ENCODE peak calls at places on chromosome 5, in four cellular contexts. K is uterus, S is coronary artery, Y is breast epithelium. Q is an unnamed sample.

GRCh38 chr5:83376461-83376860 is 95.1 kb upstream of the VCAN start:
- DNase-seq in K (no peak), S (no peak), Y (no peak), Q (no peak)

GRCh38 chr5:172798422-172799215 is 27.6 kb upstream of the DUSP1 start:
- DNase-seq in K (peak; percentile 72), S (no peak), Y (no peak), Q (peak; percentile 92)

GRCh38 chr5:149426931-149427330 is 47.8 kb upstream of the IL17B start:
- DNase-seq in K (no peak), S (no peak), Y (no peak), Q (no peak)

GRCh38 chr5:139658928-139659667 is 10.9 kb downstream of the CXXC5 start:
- DNase-seq in K (no peak), S (peak; percentile 87), Y (no peak), Q (peak; percentile 82)

GRCh38 chr5:66517361-66517760 is 78.8 kb upstream of the MAST4 start:
- DNase-seq in K (no peak), S (no peak), Y (no peak), Q (no peak)

GRCh38 chr5:113232667-113233066 is 202.1 kb downstream of the TSSK1B start:
- DNase-seq in K (peak; percentile 28), S (no peak), Y (no peak), Q (peak; percentile 56)

GRCh38 chr5:84113246-84114118 is 271.2 kb downstream of the EDIL3 start:
- DNase-seq in K (no peak), S (no peak), Y (no peak), Q (peak; percentile 76)

GRCh38 chr5:151420127-151420526 is 27.3 kb upstream of the SLC36A1 start:
- DNase-seq in K (no peak), S (no peak), Y (no peak), Q (no peak)

GRCh38 chr5:149420509-149421371 is 41.6 kb upstream of the IL17B start:
- DNase-seq in K (peak; percentile 77), S (peak; percentile 86), Y (no peak), Q (no peak)

GRCh38 chr5:170559296-170559695 is 55.5 kb downstream of the KCNIP1 start:
- DNase-seq in K (no peak), S (no peak), Y (no peak), Q (no peak)

GRCh38 chr5:179250561-179251225 is 94.6 kb downstream of the ADAMTS2 start:
- DNase-seq in K (peak; percentile 5), S (peak; percentile 62), Y (peak; percentile 43), Q (no peak)

GRCh38 chr5:128498844-128499455 is 39.1 kb downstream of the FBN2 start:
- DNase-seq in K (no peak), S (no peak), Y (no peak), Q (peak; percentile 84)

DNA sequence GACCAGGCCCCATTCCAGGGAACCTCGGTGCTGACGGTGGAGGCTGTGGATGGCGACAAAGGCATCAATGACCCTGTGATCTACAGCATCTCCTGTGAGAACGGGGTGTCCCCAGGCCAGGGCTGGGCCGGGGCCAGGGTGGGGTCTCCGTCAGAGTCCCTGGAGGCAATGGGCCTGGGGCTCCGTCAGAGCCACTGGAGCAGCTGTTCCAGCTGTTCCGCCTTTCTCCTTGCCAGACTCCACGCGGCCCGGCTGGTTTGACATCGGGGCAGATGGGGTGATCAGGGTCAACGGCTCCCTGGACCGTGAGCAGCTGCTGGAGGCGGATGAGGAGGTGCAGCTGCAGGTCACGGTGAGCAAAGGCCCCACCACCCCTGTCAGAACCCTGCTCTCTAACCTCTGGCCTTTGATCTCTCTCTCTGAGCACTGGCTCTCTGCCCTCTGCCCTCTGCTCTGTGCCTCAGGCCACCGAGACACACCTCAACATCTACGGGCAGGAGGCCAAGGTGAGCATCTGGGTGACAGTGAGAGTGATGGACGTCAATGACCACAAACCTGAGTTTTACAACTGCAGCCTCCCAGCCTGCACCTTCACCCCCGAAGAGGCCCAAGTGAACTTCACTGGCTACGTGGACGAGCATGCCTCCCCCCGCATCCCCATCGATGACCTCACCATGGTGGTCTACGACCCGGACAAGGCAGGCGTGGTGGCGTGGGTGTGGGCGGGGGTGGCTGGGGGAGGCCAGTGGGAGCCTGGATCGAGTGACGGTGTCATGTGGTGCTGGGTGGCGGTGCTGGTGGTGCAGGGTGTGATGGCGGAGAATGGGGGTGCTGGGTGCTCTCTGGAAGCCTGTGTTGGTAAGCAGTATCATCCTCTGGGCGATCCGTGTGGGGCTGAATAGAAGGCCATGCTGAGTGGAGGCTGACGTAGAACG is 26.6 kb downstream of the CDHR2 start:
- DNase-seq in K (no peak), S (no peak), Y (no peak), Q (no peak)
- TF ChIP-seq CTCF in K (no peak), S (no peak), Y (no peak), Q (no peak)

GRCh38 chr5:10724799-10725507 is 36.1 kb downstream of the DAP start:
- DNase-seq in K (peak; percentile 31), S (peak; percentile 83), Y (no peak), Q (peak; percentile 94)
- TF ChIP-seq CTCF in K (peak; percentile 48), S (no peak), Y (no peak), Q (peak; percentile 61)

DNA sequence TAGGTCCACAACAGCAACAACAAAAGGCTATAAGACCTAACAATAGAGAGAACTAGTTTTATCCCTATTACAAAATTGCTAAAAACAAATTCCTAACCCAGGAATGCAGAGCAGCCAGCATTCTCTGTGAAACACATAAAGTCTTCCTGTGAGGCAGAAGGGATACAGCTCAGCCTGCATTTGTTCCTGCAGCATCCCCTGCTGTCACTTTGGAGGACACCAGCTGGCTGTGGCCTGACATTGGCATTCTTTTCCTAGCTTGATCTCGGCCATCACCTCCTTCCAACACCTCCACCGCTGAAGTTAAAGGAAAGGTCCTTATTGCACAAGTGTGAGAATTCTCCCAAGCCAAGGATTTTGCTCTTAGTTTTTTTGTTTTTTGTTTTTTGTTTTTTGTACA is 186.1 kb downstream of the SNCAIP start:
- DNase-seq in K (no peak), S (no peak), Y (no peak), Q (no peak)
- TF ChIP-seq CTCF in K (no peak), S (peak; percentile 25), Y (no peak), Q (peak; percentile 43)

DNA sequence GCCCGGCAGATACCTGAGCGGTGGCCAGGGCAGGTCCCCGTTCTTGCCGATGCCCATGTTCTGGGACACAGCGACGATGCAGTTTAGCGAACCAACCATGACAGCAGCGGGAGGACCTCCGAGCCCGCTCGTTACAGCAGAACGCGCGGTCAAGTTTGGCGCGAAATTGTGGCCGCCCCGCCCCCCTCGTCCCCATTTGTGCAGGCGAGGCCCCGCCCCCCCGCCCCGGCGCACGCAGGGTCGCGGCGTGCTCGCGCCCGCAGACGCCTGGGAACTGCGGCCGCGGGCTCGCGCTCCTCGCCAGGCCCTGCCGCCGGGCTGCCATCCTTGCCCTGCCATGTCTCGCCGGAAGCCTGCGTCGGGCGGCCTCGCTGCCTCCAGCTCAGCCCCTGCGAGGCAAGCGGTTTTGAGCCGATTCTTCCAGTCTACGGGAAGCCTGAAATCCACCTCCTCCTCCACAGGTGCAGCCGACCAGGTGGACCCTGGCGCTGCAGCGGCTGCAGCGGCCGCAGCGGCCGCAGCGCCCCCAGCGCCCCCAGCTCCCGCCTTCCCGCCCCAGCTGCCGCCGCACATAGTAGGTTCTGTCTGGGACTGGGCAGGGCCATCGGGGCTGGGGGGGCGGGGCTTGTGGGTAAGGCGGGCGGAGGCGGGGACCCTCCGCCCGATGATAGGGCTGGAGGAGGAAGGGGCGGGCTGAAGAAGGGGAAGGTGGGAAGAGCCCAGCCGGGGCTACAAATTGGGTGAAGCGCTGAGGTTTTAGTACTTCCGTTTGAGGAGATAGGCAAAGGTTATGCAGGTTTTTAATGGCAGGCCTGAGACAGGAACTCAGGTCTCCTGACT is at the start of the genes DHFR and MSH3:
- DNase-seq in K (peak; percentile 85), S (peak; percentile 88), Y (peak; percentile 86), Q (peak; percentile 90)
- TF ChIP-seq CTCF in K (peak; percentile 8), S (no peak), Y (no peak), Q (no peak)

DNA sequence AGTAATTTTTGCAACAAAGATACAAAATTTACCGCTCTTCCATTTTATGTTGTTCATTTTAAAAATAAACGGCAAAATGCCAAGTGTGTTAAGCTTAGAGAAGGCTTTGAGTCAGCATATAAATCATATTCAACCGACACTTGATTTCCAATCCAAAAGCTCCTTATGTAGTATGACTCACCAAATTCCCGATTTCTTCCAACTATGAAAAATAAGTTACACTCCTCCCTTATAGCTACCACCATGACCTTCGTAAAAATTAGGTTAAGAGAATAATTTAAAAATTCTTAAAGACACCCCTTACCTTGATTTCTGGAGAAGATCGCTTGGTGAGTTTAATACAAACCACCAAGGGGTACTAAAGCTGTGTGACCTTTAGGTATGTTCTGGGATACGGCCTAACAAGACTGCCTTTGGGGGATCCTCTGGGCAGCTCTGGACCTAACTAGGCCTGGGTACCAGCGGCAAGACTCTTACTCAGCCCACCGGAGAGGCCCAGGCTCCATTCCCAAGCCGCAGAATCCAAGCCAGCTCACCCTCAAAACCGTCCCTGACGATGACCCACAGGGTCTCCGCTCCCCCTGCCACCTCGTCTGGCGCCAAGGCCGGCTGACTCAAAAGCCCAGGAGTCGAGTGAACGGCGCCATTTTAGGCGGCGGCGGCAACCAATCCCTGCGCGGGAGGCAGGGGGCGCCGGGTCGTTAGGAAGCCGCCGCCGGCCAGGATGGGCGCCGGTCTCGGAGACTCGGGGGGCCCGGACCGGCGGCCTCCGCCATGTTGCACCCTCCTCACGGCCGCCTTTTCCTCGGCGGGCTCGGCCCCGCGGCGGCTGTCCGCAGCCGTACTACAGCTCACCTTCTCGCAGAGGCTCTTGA is 731 bp downstream of the PPP2CA start:
- DNase-seq in K (peak; percentile 64), S (peak; percentile 77), Y (peak; percentile 61), Q (peak; percentile 65)
- TF ChIP-seq CTCF in K (peak; percentile 32), S (peak; percentile 7), Y (no peak), Q (peak; percentile 15)

DNA sequence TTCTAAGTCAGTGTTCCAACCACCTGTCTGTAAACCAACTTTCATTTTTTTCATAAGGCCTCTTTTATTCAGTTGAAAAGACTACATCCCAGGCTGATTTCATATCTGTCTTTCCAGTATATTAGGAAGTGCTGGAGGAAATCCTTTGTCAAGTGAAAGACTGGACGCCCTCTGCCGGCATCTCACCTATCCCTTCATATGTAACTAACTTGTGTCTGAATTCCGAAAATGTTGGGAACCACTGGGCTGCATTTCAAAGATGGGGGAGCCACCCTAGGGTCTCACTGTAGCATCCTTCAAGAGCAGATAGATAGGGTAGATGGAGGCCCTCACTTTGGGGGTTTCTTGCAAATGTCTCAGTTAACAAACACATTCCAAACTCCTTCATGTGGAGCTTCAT is 569.8 kb downstream of the CTNND2 start:
- DNase-seq in K (no peak), S (no peak), Y (no peak), Q (no peak)
- TF ChIP-seq CTCF in K (no peak), S (no peak), Y (no peak), Q (no peak)

GRCh38 chr5:82259172-82259800 is 18.9 kb downstream of the RPS23 start:
- DNase-seq in K (no peak), S (no peak), Y (no peak), Q (peak; percentile 54)
- TF ChIP-seq CTCF in K (peak; percentile 23), S (no peak), Y (no peak), Q (peak; percentile 53)

DNA sequence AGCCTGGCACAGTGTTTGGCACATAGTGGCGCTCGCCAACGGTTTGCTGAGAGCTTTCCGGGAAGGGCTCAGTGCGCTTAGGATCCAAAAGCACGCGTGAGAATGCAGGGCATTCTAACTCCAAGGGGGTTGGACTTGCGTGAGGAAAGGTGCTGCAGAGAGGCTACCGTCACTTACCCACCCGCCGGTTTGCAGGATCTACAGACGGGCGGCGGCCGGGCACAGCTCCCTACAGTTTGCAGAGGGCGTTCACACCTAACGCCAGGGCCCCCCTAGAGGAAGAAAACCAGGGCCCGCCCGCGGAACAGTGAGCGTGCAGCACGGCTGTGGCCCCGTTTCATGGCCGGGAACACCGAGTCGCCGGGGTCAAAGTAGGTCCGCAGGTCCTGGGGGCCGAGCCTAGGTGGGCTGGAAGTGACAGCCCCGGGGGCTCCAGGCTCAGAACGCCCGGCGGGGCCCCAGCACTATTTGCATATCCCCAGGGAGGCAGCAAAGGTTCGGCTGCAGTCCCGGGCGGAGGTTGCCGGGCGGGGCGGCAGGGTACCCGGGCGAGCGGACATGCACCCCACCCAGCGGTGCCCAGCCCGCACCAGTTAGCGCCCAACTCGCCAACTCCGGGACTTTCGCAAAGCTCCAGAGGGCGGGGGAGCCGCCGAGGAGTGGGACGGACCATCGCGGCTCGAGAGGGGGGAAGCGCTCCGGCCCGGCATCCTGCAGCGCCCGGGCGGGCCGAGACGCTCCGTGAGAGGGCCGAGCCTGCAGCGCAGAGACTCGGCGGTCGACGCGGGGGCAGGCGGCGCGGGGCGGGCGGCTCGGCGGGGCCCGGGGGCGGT is 498 bp upstream of the GALNT10 start:
- DNase-seq in K (peak; percentile 75), S (peak; percentile 91), Y (peak; percentile 85), Q (peak; percentile 75)
- TF ChIP-seq CTCF in K (no peak), S (no peak), Y (no peak), Q (peak; percentile 58)

Q was measured in astrocyte of the spinal cord.